ENCODE peak calls at places on chromosomes 11 and 22, in ten cellular contexts. B is fibroblast of gingiva, C is HS-5, Q is brain microvascular endothelial cell, L is posterior cingulate gyrus, U is mesothelial cell of epicardium, F is fibroblast of lung, N is spleen, M is WTC11, I is skeletal muscle cell. A is an unnamed sample.

GRCh38 chr11:1388763-1389102 is 1.0 kb upstream of the BRSK2 start:
- DNase-seq in L (peak; percentile 87), I (no peak), F (no peak), N (no peak), C (no peak), B (no peak), U (peak; percentile 18), Q (no peak), M (peak; percentile 56), A (no peak)

GRCh38 chr11:116240661-116241060 is 532.1 kb downstream of the BUD13 start:
- DNase-seq in U (no peak), Q (no peak), B (no peak), L (no peak), F (peak; percentile 4), I (no peak), C (no peak), N (no peak), M (no peak), A (no peak)

GRCh38 chr11:112016088-112016764 is 9.0 kb upstream of the DLAT start:
- DNase-seq in B (peak; percentile 73), F (peak; percentile 22), L (peak; percentile 24), N (no peak), U (no peak), C (no peak), I (peak; percentile 80), M (no peak), Q (peak; percentile 29), A (no peak)

GRCh38 chr11:33668468-33668825 is 32.2 kb downstream of the C11orf91 start:
- DNase-seq in U (no peak), C (no peak), N (no peak), F (no peak), Q (no peak), I (no peak), M (no peak), L (no peak), B (no peak), A (no peak)

GRCh38 chr22:23565288-23565941 is 14.7 kb downstream of the IGLL1 start:
- DNase-seq in I (no peak), F (no peak), L (peak; percentile 76), N (peak; percentile 78), M (peak; percentile 54), B (no peak), Q (no peak), U (no peak), C (no peak), A (peak; percentile 37)

GRCh38 chr11:117908959-117909610 is 20.1 kb downstream of the TMPRSS13 start:
- DNase-seq in L (peak; percentile 9), M (no peak), I (no peak), B (no peak), C (no peak), U (no peak), N (no peak), Q (no peak), F (no peak), A (no peak)

GRCh38 chr11:3201112-3201581 is 17.5 kb downstream of the MRGPRG start:
- DNase-seq in Q (no peak), N (peak; percentile 51), I (no peak), U (peak; percentile 15), L (peak; percentile 55), F (no peak), B (no peak), C (no peak), M (no peak), A (no peak)

GRCh38 chr11:17014321-17014773 is at the start of gene PLEKHA7:
- DNase-seq in B (no peak), Q (no peak), L (no peak), C (no peak), I (no peak), N (peak; percentile 68), M (peak; percentile 37), U (no peak), F (no peak), A (peak; percentile 40)

GRCh38 chr22:36463783-36464184 is 17.7 kb downstream of the TXN2 start:
- DNase-seq in N (peak; percentile 90), C (no peak), F (no peak), B (no peak), Q (no peak), I (no peak), M (no peak), L (no peak), U (no peak), A (no peak)

GRCh38 chr11:84408946-84409411 is 1122.8 kb upstream of the CCDC90B start:
- DNase-seq in L (no peak), U (no peak), Q (no peak), N (no peak), B (no peak), I (peak; percentile 45), F (no peak), M (no peak), C (peak; percentile 41), A (no peak)

GRCh38 chr11:126114486-126115252 is 52.0 kb upstream of the CDON start:
- DNase-seq in M (no peak), I (no peak), L (no peak), C (no peak), Q (no peak), U (no peak), B (peak; percentile 13), F (no peak), N (peak; percentile 66), A (no peak)

GRCh38 chr11:2377511-2378443 is 667 bp downstream of the CD81 start:
- DNase-seq in U (peak; percentile 60), Q (no peak), L (peak; percentile 85), C (no peak), I (no peak), B (peak; percentile 58), N (peak; percentile 91), F (peak; percentile 45), M (peak; percentile 65), A (peak; percentile 37)

GRCh38 chr22:48580481-48580970 is 1247.1 kb downstream of the BRD1 start:
- DNase-seq in N (no peak), B (no peak), F (no peak), U (no peak), Q (no peak), M (no peak), C (no peak), L (peak; percentile 82), I (no peak), A (no peak)

GRCh38 chr11:76284161-76284560 is 77.9 kb upstream of the WNT11 start:
- DNase-seq in L (peak; percentile 55), Q (no peak), U (no peak), N (no peak), M (peak; percentile 30), C (no peak), B (no peak), F (no peak), I (no peak), A (no peak)

GRCh38 chr11:103031834-103032233 is 60.1 kb downstream of the DCUN1D5 start:
- DNase-seq in L (no peak), I (no peak), B (peak; percentile 16), M (no peak), C (peak; percentile 50), U (no peak), Q (peak; percentile 76), F (peak; percentile 71), N (no peak), A (no peak)

GRCh38 chr11:45573728-45574127 is 91.7 kb downstream of the CHST1 start:
- DNase-seq in I (no peak), M (no peak), U (no peak), C (no peak), F (no peak), N (no peak), Q (no peak), L (peak; percentile 25), B (no peak), A (no peak)

GRCh38 chr11:133064152-133064877 is 468.0 kb downstream of the OPCML start:
- DNase-seq in B (no peak), C (no peak), M (peak; percentile 90), L (peak; percentile 94), I (no peak), N (peak; percentile 82), Q (peak; percentile 68), U (peak; percentile 80), F (peak; percentile 74), A (no peak)

GRCh38 chr11:112881461-112881860 is 79.8 kb upstream of the NCAM1 start:
- DNase-seq in C (no peak), Q (no peak), B (no peak), N (no peak), U (peak; percentile 39), I (no peak), L (peak; percentile 99), F (peak; percentile 18), M (peak; percentile 74), A (no peak)

GRCh38 chr11:16713594-16713993 is 24.9 kb upstream of the C11orf58 start:
- DNase-seq in U (no peak), C (no peak), B (no peak), I (no peak), M (no peak), F (peak; percentile 2), L (no peak), Q (no peak), N (no peak), A (no peak)

GRCh38 chr22:48748113-48748859 is 1079.4 kb downstream of the BRD1 start:
- DNase-seq in B (no peak), Q (no peak), U (no peak), L (peak; percentile 72), I (no peak), N (peak; percentile 56), M (peak; percentile 6), C (no peak), F (no peak), A (no peak)

GRCh38 chr11:68343761-68344256 is 31.4 kb downstream of the LRP5 start:
- DNase-seq in C (no peak), N (no peak), M (no peak), L (no peak), F (no peak), I (no peak), U (no peak), Q (no peak), B (no peak), A (no peak)